ENCODE peak calls at places on chromosomes 12 and 14, in four cellular contexts. N is GM23338, G is K562, H is GM12878. K is an unnamed sample.

GRCh38 chr12:111580737-111581136 is 18.4 kb downstream of the ATXN2 start:
- DNase-seq in H (no peak), N (no peak), G (no peak), K (no peak)

GRCh38 chr12:71763682-71764379 is 9.2 kb downstream of the RAB21 start:
- DNase-seq in N (no peak), H (no peak), G (no peak), K (no peak)

GRCh38 chr14:72528059-72528950 is 365.6 kb downstream of the DPF3 start:
- DNase-seq in N (no peak), H (no peak), G (no peak), K (no peak)

GRCh38 chr12:11134300-11134699 is at the start of gene TAS2R30:
- DNase-seq in H (no peak), N (no peak), G (no peak), K (no peak)

GRCh38 chr12:31876568-31877424 is 82.4 kb upstream of the RESF1 start:
- DNase-seq in N (no peak), G (no peak), H (no peak), K (no peak)

GRCh38 chr12:124347805-124348658 is 53.1 kb downstream of the RFLNA start:
- DNase-seq in G (peak; percentile 48), N (peak; percentile 51), H (no peak), K (peak; percentile 27)

GRCh38 chr14:103696027-103696402 is 19.2 kb downstream of the XRCC3 start:
- DNase-seq in G (no peak), H (no peak), N (no peak), K (no peak)

GRCh38 chr14:102450206-102451063 is 59.1 kb downstream of the ANKRD9 start:
- DNase-seq in H (no peak), N (no peak), G (no peak), K (no peak)

GRCh38 chr12:18171571-18171970 is 81.6 kb upstream of the RERGL start:
- DNase-seq in G (no peak), N (no peak), H (no peak), K (no peak)

GRCh38 chr14:29236848-29237247 is 470.3 kb downstream of the FOXG1 start:
- DNase-seq in H (no peak), G (no peak), N (no peak), K (no peak)

GRCh38 chr14:60349663-60350365 is 100.8 kb downstream of the PPM1A start:
- DNase-seq in N (peak; percentile 83), H (no peak), G (peak; percentile 26), K (peak; percentile 21)

GRCh38 chr12:113416091-113416754 is 6.0 kb upstream of the SDSL start:
- DNase-seq in H (no peak), N (no peak), G (no peak), K (no peak)

GRCh38 chr14:35944847-35945246 is 118.7 kb downstream of the BRMS1L start:
- DNase-seq in H (no peak), N (peak; percentile 81), G (peak; percentile 5), K (peak; percentile 57)

GRCh38 chr14:20866963-20867362 is 24.2 kb upstream of the RNASE3 start:
- DNase-seq in H (no peak), N (peak; percentile 69), G (no peak), K (no peak)

GRCh38 chr12:14955876-14956811 is 5.3 kb downstream of the ARHGDIB start:
- DNase-seq in N (no peak), H (peak; percentile 76), G (no peak), K (no peak)

GRCh38 chr14:103103461-103104388 is 9.2 kb downstream of the EXOC3L4 start:
- DNase-seq in N (peak; percentile 55), G (no peak), H (no peak), K (peak; percentile 87)

GRCh38 chr14:66105819-66106218 is 380.4 kb upstream of the CCDC196 start:
- DNase-seq in G (no peak), H (no peak), N (no peak), K (no peak)

GRCh38 chr14:37114039-37114438 is 58.4 kb downstream of the SLC25A21 start:
- DNase-seq in H (no peak), N (no peak), G (no peak), K (no peak)

GRCh38 chr14:88835661-88836060 is 11.2 kb downstream of the TTC8 start:
- DNase-seq in H (no peak), N (no peak), G (no peak), K (no peak)

GRCh38 chr12:105622846-105623245 is 292.4 kb downstream of the C12orf75 start:
- DNase-seq in N (no peak), G (no peak), H (no peak), K (no peak)

GRCh38 chr12:5965950-5966383 is 20.9 kb upstream of the ANO2 start:
- DNase-seq in G (peak; percentile 50), N (peak; percentile 85), H (no peak), K (peak; percentile 28)

GRCh38 chr12:12606793-12607589 is 4.7 kb upstream of the CREBL2 start:
- DNase-seq in N (no peak), G (no peak), H (peak; percentile 53), K (peak; percentile 32)

GRCh38 chr14:54709867-54710266 is 142.9 kb downstream of the SAMD4A start:
- DNase-seq in N (no peak), H (no peak), G (no peak), K (peak; percentile 17)

GRCh38 chr14:91233936-91234790 is 10.3 kb downstream of the GPR68 start:
- DNase-seq in H (no peak), N (no peak), G (no peak), K (no peak)

GRCh38 chr14:103728721-103729120 is 13.1 kb downstream of the ZFYVE21 start:
- DNase-seq in N (no peak), G (no peak), H (no peak), K (no peak)

GRCh38 chr14:70281938-70282337 is 77.5 kb downstream of the COX16 start:
- DNase-seq in H (no peak), G (no peak), N (peak; percentile 61), K (no peak)

GRCh38 chr12:84874125-84874824 is 38.3 kb downstream of the SLC6A15 start:
- DNase-seq in G (peak; percentile 10), H (no peak), N (peak; percentile 82), K (peak; percentile 38)

GRCh38 chr14:100865682-100866591 is 37.6 kb downstream of the RTL1 start:
- DNase-seq in N (no peak), G (peak; percentile 17), H (no peak), K (no peak)

GRCh38 chr12:75646329-75646940 is 135.0 kb upstream of the KRR1 start:
- DNase-seq in N (no peak), G (no peak), H (no peak), K (no peak)
- H2AFZ ChIP-seq in N (peak overlapping the region; percentile 25), G (no peak overlapping the region), H (no peak overlapping the region), K (no peak overlapping the region)

DNA sequence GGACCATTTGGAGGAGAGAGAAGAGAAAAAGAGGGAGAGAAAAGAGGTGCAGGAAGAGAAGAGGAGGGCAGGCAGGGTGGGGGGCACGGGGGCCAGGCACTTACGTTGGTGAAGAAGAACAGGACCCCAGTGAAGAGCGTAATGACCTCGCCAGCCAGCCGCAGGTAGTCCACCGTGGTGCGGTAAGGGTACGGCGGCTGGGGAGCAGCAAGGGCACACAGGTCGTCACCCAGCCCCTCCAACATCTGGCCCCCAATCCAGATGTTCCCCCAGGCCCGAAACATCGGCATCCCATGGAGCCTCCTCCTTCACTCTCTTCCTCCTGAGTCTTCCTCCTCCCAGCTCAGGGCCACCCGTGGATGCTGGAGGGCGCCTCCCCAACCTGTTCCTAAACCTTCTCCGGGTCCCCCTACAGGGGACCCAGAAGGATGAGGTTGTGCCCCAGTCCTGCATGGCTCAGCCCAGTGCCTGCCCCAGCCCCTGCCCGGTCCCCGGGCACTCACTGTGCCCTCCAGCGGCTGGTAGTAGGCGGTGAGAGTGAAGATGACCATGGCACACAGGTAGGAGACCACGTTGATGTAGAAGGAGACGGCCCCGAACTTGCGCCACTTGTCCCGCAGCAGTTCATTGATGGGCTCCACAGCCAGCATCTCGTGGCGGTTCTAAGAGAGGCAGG is 39.2 kb downstream of the TRPV4 start:
- DNase-seq in G (no peak), H (no peak), N (no peak), K (no peak)
- TF ChIP-seq JUNB in G (no peak), H (no peak), N (no peak), K (no peak)

GRCh38 chr12:89391726-89392336 is 39.5 kb upstream of the DUSP6 start:
- DNase-seq in H (no peak), G (no peak), N (no peak), K (peak; percentile 63)

GRCh38 chr12:89393551-89394121 is 41.3 kb upstream of the DUSP6 start:
- DNase-seq in N (no peak), H (no peak), G (peak; percentile 50), K (no peak)

GRCh38 chr12:89389755-89390661 is 37.7 kb upstream of the DUSP6 start:
- DNase-seq in N (no peak), H (no peak), G (no peak), K (peak; percentile 62)

GRCh38 chr12:89392401-89392800 is 40.1 kb upstream of the DUSP6 start:
- DNase-seq in N (no peak), H (no peak), G (no peak), K (no peak)

DNA sequence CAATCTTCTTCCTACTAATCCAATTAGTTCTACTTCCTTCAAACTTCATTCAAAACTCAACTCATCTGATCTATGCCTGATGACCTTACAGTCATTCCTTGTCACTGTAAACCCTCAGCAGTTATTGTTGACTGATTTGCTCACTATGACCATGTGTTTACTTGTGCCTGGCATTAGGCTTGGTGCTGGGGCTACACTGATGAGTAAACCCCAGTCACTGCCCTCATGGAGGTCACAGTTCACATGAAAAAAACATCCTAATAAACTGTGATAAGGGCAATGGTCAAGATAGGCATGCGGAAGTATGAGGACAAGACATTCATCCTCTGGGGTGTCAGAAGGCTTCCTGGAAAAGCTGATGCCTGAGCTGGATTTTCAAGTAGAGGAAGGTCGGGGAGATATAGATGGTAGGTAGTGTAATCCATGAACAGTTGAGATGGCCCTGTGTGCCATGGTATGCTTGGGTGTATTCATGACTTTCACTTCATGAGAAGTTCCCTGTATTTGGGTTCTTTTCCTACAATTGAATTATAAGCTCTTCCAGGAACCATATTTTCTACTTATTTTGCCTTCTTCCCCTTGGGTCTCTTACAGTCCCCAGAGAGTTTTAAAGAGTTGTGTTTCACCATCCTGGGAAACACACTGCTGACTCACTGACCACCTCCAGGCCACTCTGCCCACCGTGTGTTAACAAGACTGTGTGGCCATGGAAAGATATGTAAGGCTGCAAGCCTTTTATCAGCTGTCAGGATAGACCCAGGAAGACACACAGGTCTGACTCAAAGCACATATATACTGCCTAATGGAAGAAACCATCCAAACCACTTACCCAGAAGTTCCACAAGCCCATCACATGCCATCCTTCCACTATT is 38.7 kb upstream of the DUSP6 start:
- DNase-seq in N (no peak), H (no peak), G (no peak), K (peak; percentile 90)
- H2AFZ ChIP-seq in N (no peak overlapping the region), H (no peak overlapping the region), G (peak overlapping the region; percentile 32), K (no peak overlapping the region)

GRCh38 chr12:120460157-120460556 is 9.4 kb downstream of the SRSF9 start:
- DNase-seq in N (no peak), G (no peak), H (no peak), K (no peak)

GRCh38 chr12:120453060-120453761 is 7.0 kb downstream of the GATC start:
- DNase-seq in N (no peak), H (no peak), G (no peak), K (no peak)

GRCh38 chr12:120455302-120455701 is 9.1 kb downstream of the GATC start:
- DNase-seq in N (no peak), G (no peak), H (no peak), K (no peak)

GRCh38 chr12:120453977-120454376 is 7.7 kb downstream of the GATC start:
- DNase-seq in N (peak; percentile 70), G (peak; percentile 46), H (no peak), K (peak; percentile 45)

DNA sequence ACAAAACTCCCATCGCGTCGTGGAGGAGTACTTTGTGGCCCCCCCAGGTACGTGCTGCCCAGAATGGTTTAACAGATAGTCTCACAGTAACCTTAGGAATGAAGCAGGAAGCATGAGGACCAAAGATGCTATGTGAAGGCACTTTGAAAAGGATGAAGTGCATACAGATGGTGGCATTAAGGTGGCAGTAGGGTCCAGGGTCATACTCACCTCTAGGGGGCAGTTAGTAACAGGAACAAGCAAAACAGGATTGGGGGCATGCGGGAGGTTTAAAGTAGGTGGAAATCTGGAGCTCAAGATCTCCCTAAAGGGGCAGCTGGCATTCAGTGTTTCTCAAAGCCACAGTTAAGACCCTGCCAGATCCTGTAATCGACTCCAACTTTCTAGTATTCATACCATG is 10.9 kb downstream of the GATC start:
- DNase-seq in H (no peak), N (peak; percentile 82), G (peak; percentile 42), K (peak; percentile 24)
- TF ChIP-seq JUNB in H (no peak), N (no peak), G (no peak), K (no peak)

K was measured in HepG2.